ENCODE peak calls at places on chromosome X, in four cellular contexts. S is CD8-positive, alpha-beta memory T cell; O is WERI-Rb-1; D is neural progenitor cell. L is an unnamed sample.

GRCh38 chrX:39645059-39645895 is 452.5 kb downstream of the BCOR start:
- DNase-seq in O (peak), S (no peak), D (peak), L (no peak)

GRCh38 chrX:153643431-153644351 is 3.3 kb upstream of the DUSP9 start:
- DNase-seq in O (peak), S (no peak), D (peak), L (no peak)

GRCh38 chrX:154315416-154315815 is 19.8 kb downstream of the TKTL1 start:
- DNase-seq in O (no peak), D (no peak), S (no peak), L (no peak)

GRCh38 chrX:136731207-136731782 is 49.4 kb downstream of the ARHGEF6 start:
- DNase-seq in O (no peak), S (no peak), D (no peak), L (no peak)

GRCh38 chrX:71941771-71942170 is 31.1 kb downstream of the NHSL2 start:
- DNase-seq in O (no peak), S (no peak), D (no peak), L (no peak)

GRCh38 chrX:118839334-118839958 is 15.8 kb downstream of the ZCCHC12 start:
- DNase-seq in S (peak), D (peak), O (peak), L (peak)

GRCh38 chrX:6292599-6292998 is 63.9 kb upstream of the NLGN4X start:
- DNase-seq in S (no peak), O (no peak), D (peak), L (no peak)

GRCh38 chrX:41127476-41128192 is 42.4 kb downstream of the USP9X start:
- DNase-seq in O (no peak), D (no peak), S (no peak), L (no peak)

GRCh38 chrX:47854474-47854873 is 17.8 kb downstream of the ZNF81 start:
- DNase-seq in O (peak), D (peak), S (no peak), L (peak)

GRCh38 chrX:101745046-101745445 is 85.4 kb upstream of the ARMCX2 start:
- DNase-seq in S (no peak), O (no peak), D (no peak), L (no peak)

GRCh38 chrX:152817082-152817744 is 13.3 kb downstream of the CETN2 start:
- DNase-seq in S (no peak), D (peak), O (peak), L (no peak)

GRCh38 chrX:154791951-154792350 is 13.3 kb downstream of the MPP1 start:
- DNase-seq in O (no peak), S (no peak), D (no peak), L (no peak)

GRCh38 chrX:33086886-33087285 is 124.5 kb downstream of the DMD start:
- DNase-seq in S (no peak), D (peak), O (no peak), L (no peak)

GRCh38 chrX:9573282-9574106 is 108.6 kb downstream of the TBL1X start:
- DNase-seq in O (no peak), D (peak), S (no peak), L (no peak)

GRCh38 chrX:111467896-111468295 is 43.5 kb upstream of the SERTM2 start:
- DNase-seq in O (no peak), S (no peak), D (no peak), L (no peak)

GRCh38 chrX:132716006-132716405 is 227.2 kb upstream of the MBNL3 start:
- DNase-seq in D (peak), O (no peak), S (no peak), L (no peak)

GRCh38 chrX:63754141-63754859 is 30.7 kb downstream of the ARHGEF9 start:
- DNase-seq in S (no peak), D (no peak), O (no peak), L (peak)

GRCh38 chrX:66504481-66504880 is 134.4 kb downstream of the EDA2R start:
- DNase-seq in S (no peak), O (no peak), D (no peak), L (no peak)

GRCh38 chrX:45850775-45851433 is 650.2 kb upstream of the DIPK2B start:
- DNase-seq in O (peak), S (no peak), D (peak), L (no peak)

GRCh38 chrX:20309796-20310195 is 43.1 kb upstream of the RPS6KA3 start:
- DNase-seq in D (no peak), S (no peak), O (no peak), L (no peak)

GRCh38 chrX:31420711-31421151 is 348.9 kb upstream of the FTHL17 start:
- DNase-seq in O (no peak), D (no peak), S (no peak), L (no peak)

GRCh38 chrX:19852014-19853005 is 35.1 kb downstream of the SH3KBP1 start:
- DNase-seq in S (no peak), O (no peak), D (no peak), L (no peak)

GRCh38 chrX:148620023-148620422 is 119.6 kb downstream of the AFF2 start:
- DNase-seq in S (no peak), D (no peak), O (no peak), L (no peak)

GRCh38 chrX:82734140-82734539 is 774.0 kb upstream of the POU3F4 start:
- DNase-seq in S (no peak), D (no peak), O (no peak), L (no peak)

GRCh38 chrX:104565791-104566687 is at the start of gene IL1RAPL2:
- DNase-seq in S (no peak), O (peak), D (peak), L (no peak)

GRCh38 chrX:111645607-111646006 is 35.4 kb upstream of the ALG13 start:
- DNase-seq in D (no peak), S (no peak), O (no peak), L (no peak)

GRCh38 chrX:132488819-132489255 is at the start of gene MBNL3:
- DNase-seq in O (peak), S (peak), D (peak), L (peak)

GRCh38 chrX:74505437-74505836 is 84.1 kb downstream of the SLC16A2 start:
- DNase-seq in D (peak), O (peak), S (no peak), L (no peak)

GRCh38 chrX:118666521-118666920 is 60.9 kb upstream of the IL13RA1 start:
- DNase-seq in S (no peak), O (no peak), D (no peak), L (no peak)

GRCh38 chrX:104961926-104962325 is 258.6 kb downstream of the TEX13A start:
- DNase-seq in D (no peak), O (no peak), S (no peak), L (no peak)

GRCh38 chrX:12814434-12814833 is 23.2 kb downstream of the PRPS2 start:
- DNase-seq in O (peak), S (no peak), D (peak), L (no peak)

GRCh38 chrX:20974326-20974725 is 399.9 kb upstream of the CNKSR2 start:
- DNase-seq in S (no peak), O (no peak), D (no peak), L (no peak)

GRCh38 chrX:48475295-48475694 is 704 bp upstream of the FTSJ1 start:
- DNase-seq in D (no peak), O (no peak), S (no peak), L (no peak)

GRCh38 chrX:38654302-38654701 is 93.0 kb downstream of the TSPAN7 start:
- DNase-seq in S (no peak), O (peak), D (peak), L (no peak)

GRCh38 chrX:46554942-46555341 is 9.7 kb upstream of the ZNF674 start:
- DNase-seq in S (no peak), D (no peak), O (no peak), L (no peak)

GRCh38 chrX:113075521-113075920 is 234.9 kb upstream of the AMOT start:
- DNase-seq in D (no peak), O (no peak), S (no peak), L (no peak)

GRCh38 chrX:108734426-108734825 is 1.9 kb downstream of the IRS4 start:
- DNase-seq in D (no peak), S (no peak), O (no peak), L (no peak)